ENCODE peak calls at places on chromosome 5, in five cellular contexts. U is NAMALWA; S is activated CD4-positive, alpha-beta T cell treated with anti-CD3 and anti-CD28 coated beads for 1 hour; V is NCI-H1092; A is iris pigment epithelial cell. L is an unnamed sample.

GRCh38 chr5:161078793-161079192 is 226.8 kb upstream of the ATP10B start:
- DNase-seq in U (no peak), S (no peak), V (no peak), A (peak), L (no peak)

GRCh38 chr5:36200513-36200912 is 41.2 kb downstream of the NADK2 start:
- DNase-seq in U (no peak), S (no peak), V (no peak), A (peak), L (no peak)

GRCh38 chr5:69493235-69493925 is 790 bp downstream of the OCLN start:
- DNase-seq in U (no peak), S (no peak), V (no peak), A (no peak), L (no peak)

GRCh38 chr5:94361832-94362754 is 256.3 kb downstream of the KIAA0825 start:
- DNase-seq in U (no peak), S (no peak), V (no peak), A (no peak), L (no peak)

GRCh38 chr5:53479656-53480473 is 564 bp upstream of the FST start:
- DNase-seq in U (no peak), S (no peak), V (no peak), A (peak), L (peak)

GRCh38 chr5:78903936-78904335 is 81.2 kb downstream of the ARSB start:
- DNase-seq in U (no peak), S (no peak), V (no peak), A (peak), L (no peak)

GRCh38 chr5:87524217-87524616 is 111.5 kb upstream of the CCNH start:
- DNase-seq in U (no peak), S (no peak), V (no peak), A (no peak), L (no peak)

GRCh38 chr5:13987843-13988464 is 43.5 kb upstream of the DNAH5 start:
- DNase-seq in U (peak), S (no peak), V (peak), A (peak), L (peak)

GRCh38 chr5:54701179-54701578 is 183.6 kb downstream of the SNX18 start:
- DNase-seq in U (no peak), S (no peak), V (no peak), A (peak), L (no peak)

GRCh38 chr5:135436856-135437795 is 10.0 kb downstream of the DCANP1 start:
- DNase-seq in U (no peak), S (no peak), V (no peak), A (no peak), L (peak)

GRCh38 chr5:10077721-10078551 is 171.8 kb downstream of the ATPSCKMT start:
- DNase-seq in U (no peak), S (no peak), V (no peak), A (peak), L (no peak)

GRCh38 chr5:1466631-1467265 is 21.5 kb upstream of the SLC6A3 start:
- DNase-seq in U (no peak), S (no peak), V (no peak), A (no peak), L (no peak)

GRCh38 chr5:148237795-148238194 is 530 bp upstream of the MARCOL start:
- DNase-seq in U (no peak), S (no peak), V (no peak), A (no peak), L (no peak)

GRCh38 chr5:125412051-125412560 is 665.7 kb upstream of the ZNF608 start:
- DNase-seq in U (peak), S (no peak), V (no peak), A (peak), L (no peak)

GRCh38 chr5:141001854-141002666 is 35.8 kb downstream of the PCDHAC2 start:
- DNase-seq in U (no peak), S (no peak), V (peak), A (no peak), L (no peak)

GRCh38 chr5:154442801-154443200 is 3.0 kb upstream of the SAP30L start:
- DNase-seq in U (no peak), S (no peak), V (no peak), A (no peak), L (no peak)